ENCODE peak calls at places on chromosomes 5 and 9, in six cellular contexts. One of them, this sample, is unnamed.
A peak's percentile ranks its signal among the peaks of the same experiment; 100 is the strongest.

GRCh38 chr5:43514471-43514815 is 505 bp downstream of the C5orf34 start:
- DNase-seq in fibroblast of the aortic adventitia: peak; percentile 71
- DNase-seq in astrocyte: peak; percentile 86
- DNase-seq in stimulated activated CD4-positive, alpha-beta T cell treated with anti-CD3 and anti-CD28 coated beads, TNF-alpha, amount 100 ng/mL, for 4 hours: no peak
- DNase-seq in NCI-H1105 treated with DMSO at 0.1 percent for 48 hours: peak; percentile 58
- DNase-seq in cardiac muscle cell: peak; percentile 76
- DNase-seq in this sample: no peak

GRCh38 chr9:134375011-134375390 is 48.7 kb downstream of the RXRA start:
- DNase-seq in astrocyte: peak; percentile 25
- DNase-seq in stimulated activated CD4-positive, alpha-beta T cell treated with anti-CD3 and anti-CD28 coated beads, TNF-alpha, amount 100 ng/mL, for 4 hours: no peak
- DNase-seq in cardiac muscle cell: peak; percentile 58
- DNase-seq in fibroblast of the aortic adventitia: peak; percentile 14
- DNase-seq in NCI-H1105 treated with DMSO at 0.1 percent for 48 hours: no peak
- DNase-seq in this sample: peak; percentile 96

GRCh38 chr9:4301971-4302427 is 2.1 kb upstream of the GLIS3 start:
- DNase-seq in NCI-H1105 treated with DMSO at 0.1 percent for 48 hours: no peak
- DNase-seq in fibroblast of the aortic adventitia: peak; percentile 98
- DNase-seq in cardiac muscle cell: peak; percentile 95
- DNase-seq in stimulated activated CD4-positive, alpha-beta T cell treated with anti-CD3 and anti-CD28 coated beads, TNF-alpha, amount 100 ng/mL, for 4 hours: no peak
- DNase-seq in astrocyte: peak; percentile 95
- DNase-seq in this sample: peak; percentile 25

GRCh38 chr5:168341178-168341577 is 49.7 kb downstream of the WWC1 start:
- DNase-seq in fibroblast of the aortic adventitia: no peak
- DNase-seq in stimulated activated CD4-positive, alpha-beta T cell treated with anti-CD3 and anti-CD28 coated beads, TNF-alpha, amount 100 ng/mL, for 4 hours: no peak
- DNase-seq in cardiac muscle cell: no peak
- DNase-seq in astrocyte: no peak
- DNase-seq in NCI-H1105 treated with DMSO at 0.1 percent for 48 hours: no peak
- DNase-seq in this sample: no peak

GRCh38 chr5:66378407-66378806 is 217.8 kb upstream of the MAST4 start:
- DNase-seq in astrocyte: no peak
- DNase-seq in stimulated activated CD4-positive, alpha-beta T cell treated with anti-CD3 and anti-CD28 coated beads, TNF-alpha, amount 100 ng/mL, for 4 hours: no peak
- DNase-seq in cardiac muscle cell: no peak
- DNase-seq in fibroblast of the aortic adventitia: no peak
- DNase-seq in NCI-H1105 treated with DMSO at 0.1 percent for 48 hours: no peak
- DNase-seq in this sample: no peak

GRCh38 chr5:72244862-72245371 is 75.1 kb downstream of the MRPS27 start:
- DNase-seq in cardiac muscle cell: peak; percentile 68
- DNase-seq in astrocyte: peak; percentile 46
- DNase-seq in fibroblast of the aortic adventitia: peak; percentile 75
- DNase-seq in NCI-H1105 treated with DMSO at 0.1 percent for 48 hours: no peak
- DNase-seq in stimulated activated CD4-positive, alpha-beta T cell treated with anti-CD3 and anti-CD28 coated beads, TNF-alpha, amount 100 ng/mL, for 4 hours: no peak
- DNase-seq in this sample: no peak

GRCh38 chr9:120235081-120235480 is 344.9 kb downstream of the CDK5RAP2 start:
- DNase-seq in cardiac muscle cell: no peak
- DNase-seq in astrocyte: no peak
- DNase-seq in NCI-H1105 treated with DMSO at 0.1 percent for 48 hours: no peak
- DNase-seq in fibroblast of the aortic adventitia: no peak
- DNase-seq in stimulated activated CD4-positive, alpha-beta T cell treated with anti-CD3 and anti-CD28 coated beads, TNF-alpha, amount 100 ng/mL, for 4 hours: no peak
- DNase-seq in this sample: no peak

GRCh38 chr5:125235995-125236394 is 489.6 kb upstream of the ZNF608 start:
- DNase-seq in stimulated activated CD4-positive, alpha-beta T cell treated with anti-CD3 and anti-CD28 coated beads, TNF-alpha, amount 100 ng/mL, for 4 hours: no peak
- DNase-seq in cardiac muscle cell: no peak
- DNase-seq in NCI-H1105 treated with DMSO at 0.1 percent for 48 hours: no peak
- DNase-seq in astrocyte: no peak
- DNase-seq in fibroblast of the aortic adventitia: no peak
- DNase-seq in this sample: no peak

GRCh38 chr5:108379722-108380530 is 2.0 kb downstream of the FBXL17 start:
- DNase-seq in cardiac muscle cell: no peak
- DNase-seq in fibroblast of the aortic adventitia: peak; percentile 10
- DNase-seq in NCI-H1105 treated with DMSO at 0.1 percent for 48 hours: no peak
- DNase-seq in astrocyte: peak; percentile 49
- DNase-seq in stimulated activated CD4-positive, alpha-beta T cell treated with anti-CD3 and anti-CD28 coated beads, TNF-alpha, amount 100 ng/mL, for 4 hours: no peak
- DNase-seq in this sample: no peak

GRCh38 chr9:7366121-7366520 is 433.5 kb downstream of the DMAC1 start:
- DNase-seq in NCI-H1105 treated with DMSO at 0.1 percent for 48 hours: no peak
- DNase-seq in astrocyte: no peak
- DNase-seq in stimulated activated CD4-positive, alpha-beta T cell treated with anti-CD3 and anti-CD28 coated beads, TNF-alpha, amount 100 ng/mL, for 4 hours: no peak
- DNase-seq in cardiac muscle cell: peak; percentile 58
- DNase-seq in fibroblast of the aortic adventitia: peak; percentile 27
- DNase-seq in this sample: no peak

GRCh38 chr9:133830310-133830709 is 92.2 kb upstream of the SARDH start:
- DNase-seq in astrocyte: no peak
- DNase-seq in NCI-H1105 treated with DMSO at 0.1 percent for 48 hours: no peak
- DNase-seq in cardiac muscle cell: no peak
- DNase-seq in stimulated activated CD4-positive, alpha-beta T cell treated with anti-CD3 and anti-CD28 coated beads, TNF-alpha, amount 100 ng/mL, for 4 hours: no peak
- DNase-seq in fibroblast of the aortic adventitia: no peak
- DNase-seq in this sample: no peak

GRCh38 chr5:82417776-82418607 is 139.8 kb upstream of the RPS23 start:
- DNase-seq in fibroblast of the aortic adventitia: peak; percentile 52
- DNase-seq in astrocyte: peak; percentile 52
- DNase-seq in NCI-H1105 treated with DMSO at 0.1 percent for 48 hours: no peak
- DNase-seq in stimulated activated CD4-positive, alpha-beta T cell treated with anti-CD3 and anti-CD28 coated beads, TNF-alpha, amount 100 ng/mL, for 4 hours: no peak
- DNase-seq in cardiac muscle cell: no peak
- DNase-seq in this sample: no peak